ENCODE peak calls at places on chromosomes 12 and 14, in six cellular contexts. A is stomach; Y is left ventricle myocardium superior; M is KBM-7; O is stimulated activated naive CD8-positive, alpha-beta T cell treated with anti-CD3 and anti-CD28 coated beads, Interleukin-15, Interleukin-2, amounts not matched to agents 100 U/mL and 50 U/mL, for 24 hours; T is heart left ventricle. D is an unnamed sample.

GRCh38 chr12:43835264-43835655 is 621 bp upstream of the TMEM117 start:
- DNase-seq in O (no peak), M (no peak), T (no peak), Y (no peak), A (no peak), D (no peak)

GRCh38 chr12:9761407-9761736 is 671 bp upstream of the CD69 start:
- DNase-seq in O (no peak), A (no peak), T (no peak), Y (no peak), M (peak; percentile 80), D (no peak)

GRCh38 chr14:100096656-100097055 is 31.4 kb downstream of the EVL start:
- DNase-seq in T (no peak), A (no peak), O (no peak), Y (no peak), M (no peak), D (no peak)

GRCh38 chr14:50678163-50678562 is 10.1 kb upstream of the SAV1 start:
- DNase-seq in O (no peak), Y (no peak), M (no peak), A (no peak), T (no peak), D (no peak)

GRCh38 chr12:1809606-1810140 is 10.7 kb upstream of the LRTM2 start:
- DNase-seq in O (no peak), A (no peak), T (peak; percentile 20), M (no peak), Y (peak; percentile 16), D (no peak)

GRCh38 chr12:64900540-64900939 is 76.1 kb downstream of the TBC1D30 start:
- DNase-seq in A (no peak), O (no peak), Y (no peak), M (no peak), T (no peak), D (no peak)

GRCh38 chr14:63852817-63853730 is at the start of gene SYNE2:
- DNase-seq in M (peak; percentile 68), T (peak; percentile 83), O (peak; percentile 87), A (peak; percentile 85), Y (peak; percentile 90), D (peak; percentile 85)

GRCh38 chr12:48999371-49000131 is at the start of gene DDN:
- DNase-seq in O (peak; percentile 68), T (peak; percentile 68), Y (peak; percentile 62), A (peak; percentile 46), M (peak; percentile 93), D (peak; percentile 83)

GRCh38 chr12:47234576-47235141 is 154.9 kb upstream of the AMIGO2 start:
- DNase-seq in A (no peak), T (no peak), O (no peak), Y (no peak), M (no peak), D (no peak)

GRCh38 chr14:59850458-59850857 is 20.1 kb downstream of the RTN1 start:
- DNase-seq in M (no peak), T (no peak), O (no peak), A (no peak), Y (no peak), D (no peak)

GRCh38 chr14:94129758-94130414 is 482 bp upstream of the IFI27L2 start:
- DNase-seq in A (no peak), Y (peak; percentile 58), M (peak; percentile 46), O (peak; percentile 38), T (peak; percentile 71), D (peak; percentile 24)

GRCh38 chr14:91128699-91129098 is 14.8 kb downstream of the DGLUCY start:
- DNase-seq in Y (no peak), O (no peak), T (no peak), A (no peak), M (no peak), D (no peak)

GRCh38 chr14:105364100-105364708 is 34.1 kb upstream of the TEX22 start:
- DNase-seq in O (peak; percentile 47), A (peak; percentile 31), M (no peak), Y (peak; percentile 62), T (no peak), D (peak; percentile 79)

GRCh38 chr12:105425263-105426174 is 95.0 kb downstream of the C12orf75 start:
- DNase-seq in M (no peak), T (no peak), A (no peak), Y (no peak), O (no peak), D (no peak)

GRCh38 chr14:104787736-104788532 is 7.6 kb downstream of the AKT1 start:
- DNase-seq in T (peak; percentile 53), Y (no peak), M (no peak), A (no peak), O (no peak), D (no peak)

GRCh38 chr12:47085815-47086252 is 6.1 kb upstream of the AMIGO2 start:
- DNase-seq in O (no peak), M (peak; percentile 73), Y (no peak), T (no peak), A (no peak), D (peak; percentile 11)

GRCh38 chr12:119178544-119179334 is at the start of gene HSPB8:
- DNase-seq in Y (peak; percentile 96), A (peak; percentile 81), T (peak; percentile 96), O (no peak), M (no peak), D (no peak)

GRCh38 chr14:105059035-105059916 is 6.0 kb downstream of the GPR132 start:
- DNase-seq in T (peak; percentile 63), O (peak; percentile 69), A (no peak), M (peak; percentile 44), Y (peak; percentile 46), D (no peak)

GRCh38 chr14:80055912-80056801 is 155.1 kb downstream of the DIO2 start:
- DNase-seq in O (no peak), Y (no peak), A (peak; percentile 27), M (peak; percentile 51), T (no peak), D (peak; percentile 48)

GRCh38 chr14:92794547-92794941 is 439 bp downstream of the GOLGA5 start:
- DNase-seq in T (peak; percentile 46), O (no peak), A (no peak), Y (peak; percentile 43), M (no peak), D (peak; percentile 8)

GRCh38 chr14:81110186-81110585 is 110.6 kb downstream of the GTF2A1 start:
- DNase-seq in O (no peak), T (no peak), A (no peak), Y (no peak), M (no peak), D (no peak)

GRCh38 chr12:94255428-94255827 is 107.1 kb downstream of the PLXNC1 start:
- DNase-seq in T (no peak), Y (no peak), O (no peak), M (no peak), A (no peak), D (no peak)

GRCh38 chr12:104695453-104696148 is 238.9 kb downstream of the CHST11 start:
- DNase-seq in T (no peak), O (peak; percentile 86), M (peak; percentile 81), A (no peak), Y (no peak), D (peak; percentile 91)

GRCh38 chr14:71006200-71006563 is 98.9 kb downstream of the PCNX1 start:
- DNase-seq in T (no peak), A (no peak), O (no peak), M (no peak), Y (no peak), D (no peak)

GRCh38 chr12:4984971-4985370 is 58.7 kb upstream of the KCNA5 start:
- DNase-seq in Y (no peak), M (no peak), T (no peak), A (no peak), O (no peak), D (no peak)

GRCh38 chr14:105449276-105450122 is 25.1 kb upstream of the CRIP2 start:
- DNase-seq in T (no peak), M (no peak), Y (peak; percentile 31), O (no peak), A (no peak), D (no peak)

GRCh38 chr12:104494816-104495158 is 38.0 kb downstream of the CHST11 start:
- DNase-seq in O (no peak), T (no peak), Y (no peak), M (no peak), A (no peak), D (no peak)

GRCh38 chr12:10739157-10740118 is 16.3 kb upstream of the YBX3 start:
- DNase-seq in T (no peak), A (no peak), Y (no peak), O (no peak), M (no peak), D (no peak)

GRCh38 chr12:95674631-95675030 is 115.9 kb downstream of the NTN4 start:
- DNase-seq in M (no peak), T (no peak), A (no peak), O (no peak), Y (no peak), D (no peak)

GRCh38 chr12:19669793-19670192 is 230.5 kb downstream of the AEBP2 start:
- DNase-seq in M (no peak), A (no peak), O (no peak), Y (no peak), T (no peak), D (no peak)

D was measured in DND-41.